ENCODE peak calls at places on chromosomes 5 and 9, in eight cellular contexts. One of them, this sample, is unnamed. For H3K9me3, the result is how much of the 10 kb centered on the place peaks cover.

GRCh38 chr9:127724012-127724411 is 8.1 kb downstream of the TTC16 start:
- DNase-seq in psoas muscle: no peak
- DNase-seq in heart left ventricle: peak
- DNase-seq in Peyer's patch: no peak
- DNase-seq in mucosa of descending colon: no peak
- DNase-seq in Panc1: no peak
- DNase-seq in transverse colon: peak
- DNase-seq in stomach: peak
- DNase-seq in this sample: no peak

GRCh38 chr5:146073239-146073900 is 32.0 kb downstream of the PLAC8L1 start:
- DNase-seq in psoas muscle: no peak
- DNase-seq in heart left ventricle: no peak
- DNase-seq in Peyer's patch: no peak
- DNase-seq in mucosa of descending colon: no peak
- DNase-seq in Panc1: no peak
- DNase-seq in transverse colon: peak
- DNase-seq in stomach: no peak
- DNase-seq in this sample: no peak

GRCh38 chr9:136567651-136568287 is 21.9 kb upstream of the NOTCH1 start:
- DNase-seq in psoas muscle: peak
- DNase-seq in heart left ventricle: peak
- DNase-seq in Peyer's patch: no peak
- DNase-seq in mucosa of descending colon: no peak
- DNase-seq in Panc1: no peak
- DNase-seq in transverse colon: peak
- DNase-seq in stomach: peak
- DNase-seq in this sample: no peak

GRCh38 chr9:111731916-111732315 is 62.8 kb downstream of the SHOC1 start:
- DNase-seq in psoas muscle: no peak
- DNase-seq in heart left ventricle: no peak
- DNase-seq in Peyer's patch: no peak
- DNase-seq in mucosa of descending colon: no peak
- DNase-seq in Panc1: no peak
- DNase-seq in transverse colon: no peak
- DNase-seq in stomach: no peak
- DNase-seq in this sample: no peak

GRCh38 chr9:11269036-11269435 is 656.2 kb upstream of the PTPRD start:
- DNase-seq in psoas muscle: no peak
- DNase-seq in heart left ventricle: no peak
- DNase-seq in Peyer's patch: no peak
- DNase-seq in mucosa of descending colon: no peak
- DNase-seq in Panc1: no peak
- DNase-seq in transverse colon: no peak
- DNase-seq in stomach: no peak
- DNase-seq in this sample: no peak

GRCh38 chr5:136043968-136044610 is 15.3 kb downstream of the TGFBI start:
- DNase-seq in psoas muscle: no peak
- DNase-seq in heart left ventricle: no peak
- DNase-seq in Peyer's patch: no peak
- DNase-seq in mucosa of descending colon: no peak
- DNase-seq in Panc1: no peak
- DNase-seq in transverse colon: no peak
- DNase-seq in stomach: no peak
- DNase-seq in this sample: no peak

GRCh38 chr5:9534881-9535517 is 10.9 kb downstream of the SEMA5A start:
- DNase-seq in psoas muscle: no peak
- DNase-seq in heart left ventricle: peak
- DNase-seq in Peyer's patch: no peak
- DNase-seq in mucosa of descending colon: no peak
- DNase-seq in Panc1: no peak
- DNase-seq in transverse colon: no peak
- DNase-seq in stomach: no peak
- DNase-seq in this sample: no peak

GRCh38 chr9:110580850-110581249 is 1.3 kb upstream of the SVEP1 start:
- DNase-seq in psoas muscle: no peak
- DNase-seq in heart left ventricle: no peak
- DNase-seq in Peyer's patch: no peak
- DNase-seq in mucosa of descending colon: no peak
- DNase-seq in Panc1: no peak
- DNase-seq in transverse colon: no peak
- DNase-seq in stomach: no peak
- DNase-seq in this sample: no peak

GRCh38 chr9:72954431-72955420 is 1.9 kb upstream of the ALDH1A1 start:
- DNase-seq in psoas muscle: peak
- DNase-seq in heart left ventricle: peak
- DNase-seq in Peyer's patch: no peak
- DNase-seq in mucosa of descending colon: no peak
- DNase-seq in Panc1: no peak
- DNase-seq in transverse colon: peak
- DNase-seq in stomach: no peak
- DNase-seq in this sample: no peak

GRCh38 chr9:132381966-132382541 is 24.6 kb downstream of the TTF1 start:
- DNase-seq in psoas muscle: no peak
- DNase-seq in heart left ventricle: no peak
- DNase-seq in Peyer's patch: no peak
- DNase-seq in mucosa of descending colon: no peak
- DNase-seq in Panc1: no peak
- DNase-seq in transverse colon: no peak
- DNase-seq in stomach: no peak
- DNase-seq in this sample: no peak

GRCh38 chr9:97478301-97478981 is 23.0 kb upstream of the TMOD1 start:
- DNase-seq in psoas muscle: no peak
- DNase-seq in heart left ventricle: no peak
- DNase-seq in Peyer's patch: no peak
- DNase-seq in mucosa of descending colon: no peak
- DNase-seq in Panc1: no peak
- DNase-seq in transverse colon: no peak
- DNase-seq in stomach: no peak
- DNase-seq in this sample: no peak

GRCh38 chr5:108727154-108727638 is 20.5 kb upstream of the FER start:
- DNase-seq in psoas muscle: no peak
- DNase-seq in heart left ventricle: peak
- DNase-seq in Peyer's patch: no peak
- DNase-seq in mucosa of descending colon: no peak
- DNase-seq in Panc1: no peak
- DNase-seq in transverse colon: peak
- DNase-seq in stomach: no peak
- DNase-seq in this sample: no peak

GRCh38 chr5:126544087-126544740 is 50.8 kb downstream of the ALDH7A1 start:
- DNase-seq in psoas muscle: no peak
- DNase-seq in heart left ventricle: no peak
- DNase-seq in Peyer's patch: no peak
- DNase-seq in mucosa of descending colon: no peak
- DNase-seq in Panc1: peak
- DNase-seq in transverse colon: peak
- DNase-seq in stomach: peak
- DNase-seq in this sample: no peak

GRCh38 chr5:74865799-74866652 is at the start of gene FAM169A:
- DNase-seq in psoas muscle: peak
- DNase-seq in heart left ventricle: peak
- DNase-seq in Peyer's patch: peak
- DNase-seq in mucosa of descending colon: peak
- DNase-seq in Panc1: no peak
- DNase-seq in transverse colon: peak
- DNase-seq in stomach: peak
- DNase-seq in this sample: peak

GRCh38 chr5:112885001-112885400 is 23.9 kb downstream of the SRP19 start:
- DNase-seq in psoas muscle: no peak
- DNase-seq in heart left ventricle: no peak
- DNase-seq in Peyer's patch: no peak
- DNase-seq in mucosa of descending colon: no peak
- DNase-seq in Panc1: no peak
- DNase-seq in transverse colon: no peak
- DNase-seq in stomach: peak
- DNase-seq in this sample: no peak

GRCh38 chr5:67542489-67542888 is 345.9 kb upstream of the CD180 start:
- DNase-seq in psoas muscle: no peak
- DNase-seq in heart left ventricle: no peak
- DNase-seq in Peyer's patch: no peak
- DNase-seq in mucosa of descending colon: no peak
- DNase-seq in Panc1: no peak
- DNase-seq in transverse colon: no peak
- DNase-seq in stomach: no peak
- DNase-seq in this sample: no peak

GRCh38 chr9:118829334-118829733 is 539.9 kb downstream of the BRINP1 start:
- DNase-seq in psoas muscle: no peak
- DNase-seq in heart left ventricle: no peak
- DNase-seq in Peyer's patch: no peak
- DNase-seq in mucosa of descending colon: no peak
- DNase-seq in Panc1: no peak
- DNase-seq in transverse colon: no peak
- DNase-seq in stomach: no peak
- DNase-seq in this sample: no peak

GRCh38 chr5:43729846-43730478 is 127.0 kb downstream of the NNT start:
- DNase-seq in psoas muscle: no peak
- DNase-seq in heart left ventricle: no peak
- DNase-seq in Peyer's patch: no peak
- DNase-seq in mucosa of descending colon: no peak
- DNase-seq in Panc1: no peak
- DNase-seq in transverse colon: no peak
- DNase-seq in stomach: no peak
- DNase-seq in this sample: no peak

GRCh38 chr5:5486122-5486521 is 63.6 kb downstream of the ICE1 start:
- DNase-seq in psoas muscle: no peak
- DNase-seq in heart left ventricle: no peak
- DNase-seq in Peyer's patch: no peak
- DNase-seq in mucosa of descending colon: no peak
- DNase-seq in Panc1: no peak
- DNase-seq in transverse colon: no peak
- DNase-seq in stomach: no peak
- DNase-seq in this sample: no peak
- H3K9me3 ChIP-seq in psoas muscle: under half
- H3K9me3 ChIP-seq in heart left ventricle: under half
- H3K9me3 ChIP-seq in Peyer's patch: under half
- H3K9me3 ChIP-seq in mucosa of descending colon: under half
- H3K9me3 ChIP-seq in Panc1: under half
- H3K9me3 ChIP-seq in transverse colon: under half
- H3K9me3 ChIP-seq in stomach: under half
- H3K9me3 ChIP-seq in this sample: under half

DNA sequence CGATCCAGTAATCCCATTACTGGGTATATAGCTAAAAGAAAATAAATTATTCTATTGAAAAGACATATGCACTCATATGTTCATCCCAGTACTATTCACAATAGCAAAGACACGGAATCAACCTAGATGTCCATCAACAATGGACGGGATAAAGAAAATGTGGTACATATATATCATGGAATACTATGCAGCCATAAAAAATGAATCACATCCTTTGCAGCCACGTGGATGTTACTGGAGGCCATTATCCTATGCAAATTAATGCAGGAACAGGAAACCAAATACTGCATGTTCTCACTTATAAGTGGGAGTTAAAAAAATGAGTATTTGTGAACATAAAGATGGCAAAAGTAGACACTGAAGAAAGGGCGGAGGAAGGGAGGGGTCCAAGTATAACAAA is 16.6 kb upstream of the IRGM start:
- DNase-seq in psoas muscle: no peak
- DNase-seq in heart left ventricle: no peak
- DNase-seq in Peyer's patch: no peak
- DNase-seq in mucosa of descending colon: no peak
- DNase-seq in Panc1: no peak
- DNase-seq in transverse colon: no peak
- DNase-seq in stomach: no peak
- DNase-seq in this sample: no peak
- H3K9me3 ChIP-seq in psoas muscle: under half
- H3K9me3 ChIP-seq in heart left ventricle: under half
- H3K9me3 ChIP-seq in Peyer's patch: under half
- H3K9me3 ChIP-seq in mucosa of descending colon: under half
- H3K9me3 ChIP-seq in Panc1: under half
- H3K9me3 ChIP-seq in transverse colon: under half
- H3K9me3 ChIP-seq in stomach: under half
- H3K9me3 ChIP-seq in this sample: under half

DNA sequence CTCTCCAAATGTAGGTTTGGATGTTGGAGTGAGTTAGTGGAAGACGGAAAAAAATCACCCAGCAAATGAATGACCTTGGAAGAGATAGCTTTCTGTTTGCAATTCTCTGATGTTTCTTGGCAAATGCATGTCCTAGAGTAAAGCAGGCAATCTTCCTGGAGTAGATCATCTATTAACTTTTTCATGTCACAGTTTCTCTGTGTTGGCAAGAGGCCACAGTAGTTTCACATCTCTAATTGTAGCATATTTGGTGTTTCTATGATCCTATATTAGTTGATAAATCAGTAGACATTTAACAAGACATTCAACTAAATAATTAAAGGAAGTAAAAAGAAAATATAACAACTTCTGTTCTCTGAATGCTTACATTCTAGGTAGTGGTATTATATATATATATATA is 138.2 kb upstream of the MINAR2 start:
- DNase-seq in psoas muscle: no peak
- DNase-seq in heart left ventricle: no peak
- DNase-seq in Peyer's patch: no peak
- DNase-seq in mucosa of descending colon: no peak
- DNase-seq in Panc1: no peak
- DNase-seq in transverse colon: no peak
- DNase-seq in stomach: no peak
- DNase-seq in this sample: no peak
- H3K9me3 ChIP-seq in psoas muscle: under half
- H3K9me3 ChIP-seq in heart left ventricle: under half
- H3K9me3 ChIP-seq in Peyer's patch: under half
- H3K9me3 ChIP-seq in mucosa of descending colon: under half
- H3K9me3 ChIP-seq in Panc1: under half
- H3K9me3 ChIP-seq in transverse colon: under half
- H3K9me3 ChIP-seq in stomach: under half
- H3K9me3 ChIP-seq in this sample: under half

GRCh38 chr5:143328589-143329220 is 74.8 kb downstream of the NR3C1 start:
- DNase-seq in psoas muscle: no peak
- DNase-seq in heart left ventricle: no peak
- DNase-seq in Peyer's patch: no peak
- DNase-seq in mucosa of descending colon: no peak
- DNase-seq in Panc1: no peak
- DNase-seq in transverse colon: no peak
- DNase-seq in stomach: no peak
- DNase-seq in this sample: no peak
- H3K9me3 ChIP-seq in psoas muscle: under half
- H3K9me3 ChIP-seq in heart left ventricle: under half
- H3K9me3 ChIP-seq in Peyer's patch: under half
- H3K9me3 ChIP-seq in mucosa of descending colon: under half
- H3K9me3 ChIP-seq in Panc1: under half
- H3K9me3 ChIP-seq in transverse colon: under half
- H3K9me3 ChIP-seq in stomach: under half
- H3K9me3 ChIP-seq in this sample: under half

DNA sequence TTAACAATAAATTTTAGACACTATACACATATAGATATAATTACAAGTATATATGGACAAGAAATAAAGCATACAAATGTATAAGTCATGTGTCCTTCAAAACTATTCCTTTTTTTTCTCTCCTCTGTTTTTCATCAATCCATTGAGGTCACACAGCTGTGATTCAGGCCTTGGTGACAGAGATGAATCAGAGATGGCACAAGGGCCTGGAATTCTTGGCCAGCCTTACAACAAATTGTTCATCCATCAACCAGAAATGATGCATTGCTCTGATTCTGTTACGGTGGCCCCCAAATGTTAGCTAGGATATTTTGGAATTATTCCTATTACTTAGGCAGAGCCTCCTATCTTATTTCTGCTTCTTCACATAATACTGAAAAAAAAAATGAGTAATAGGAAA is 108.7 kb upstream of the MPDZ start:
- DNase-seq in psoas muscle: no peak
- DNase-seq in heart left ventricle: no peak
- DNase-seq in Peyer's patch: no peak
- DNase-seq in mucosa of descending colon: no peak
- DNase-seq in Panc1: no peak
- DNase-seq in transverse colon: no peak
- DNase-seq in stomach: no peak
- DNase-seq in this sample: no peak
- H3K9me3 ChIP-seq in psoas muscle: under half
- H3K9me3 ChIP-seq in heart left ventricle: under half
- H3K9me3 ChIP-seq in Peyer's patch: under half
- H3K9me3 ChIP-seq in mucosa of descending colon: under half
- H3K9me3 ChIP-seq in Panc1: under half
- H3K9me3 ChIP-seq in transverse colon: under half
- H3K9me3 ChIP-seq in stomach: under half
- H3K9me3 ChIP-seq in this sample: under half